ENCODE peak calls at places on chromosomes 3 and 15, in five cellular contexts. One of them, this sample, is unnamed.

GRCh38 chr15:32979710-32980109 is 214.8 kb downstream of the FMN1 start:
- DNase-seq in mammary epithelial cell: peak
- DNase-seq in activated gamma-delta T cell: no peak
- DNase-seq in KG1: no peak
- DNase-seq in nephron progenitor cell: no peak
- DNase-seq in this sample: peak

GRCh38 chr3:136463170-136463569 is 213.0 kb downstream of the PCCB start:
- DNase-seq in mammary epithelial cell: no peak
- DNase-seq in activated gamma-delta T cell: no peak
- DNase-seq in KG1: no peak
- DNase-seq in nephron progenitor cell: no peak
- DNase-seq in this sample: no peak

GRCh38 chr15:92580933-92581445 is 74.6 kb downstream of the FAM174B start:
- DNase-seq in mammary epithelial cell: no peak
- DNase-seq in activated gamma-delta T cell: no peak
- DNase-seq in KG1: no peak
- DNase-seq in nephron progenitor cell: no peak
- DNase-seq in this sample: no peak

GRCh38 chr3:45644467-45645201 is 44.6 kb upstream of the SACM1L start:
- DNase-seq in mammary epithelial cell: peak
- DNase-seq in activated gamma-delta T cell: no peak
- DNase-seq in KG1: no peak
- DNase-seq in nephron progenitor cell: no peak
- DNase-seq in this sample: peak

GRCh38 chr15:79432345-79433311 is 492 bp downstream of the MINAR1 start:
- DNase-seq in mammary epithelial cell: peak
- DNase-seq in activated gamma-delta T cell: no peak
- DNase-seq in KG1: no peak
- DNase-seq in nephron progenitor cell: peak
- DNase-seq in this sample: no peak

GRCh38 chr15:39438260-39438659 is 142.6 kb upstream of the THBS1 start:
- DNase-seq in mammary epithelial cell: no peak
- DNase-seq in activated gamma-delta T cell: no peak
- DNase-seq in KG1: no peak
- DNase-seq in nephron progenitor cell: no peak
- DNase-seq in this sample: no peak

GRCh38 chr3:148957586-148957985 is 33.8 kb upstream of the GYG1 start:
- DNase-seq in mammary epithelial cell: no peak
- DNase-seq in activated gamma-delta T cell: no peak
- DNase-seq in KG1: no peak
- DNase-seq in nephron progenitor cell: no peak
- DNase-seq in this sample: peak

GRCh38 chr15:74543583-74543982 is 2.6 kb downstream of the ARID3B start:
- DNase-seq in mammary epithelial cell: no peak
- DNase-seq in activated gamma-delta T cell: no peak
- DNase-seq in KG1: no peak
- DNase-seq in nephron progenitor cell: no peak
- DNase-seq in this sample: no peak

GRCh38 chr3:138367912-138368311 is 19.5 kb downstream of the MRAS start:
- DNase-seq in mammary epithelial cell: no peak
- DNase-seq in activated gamma-delta T cell: no peak
- DNase-seq in KG1: no peak
- DNase-seq in nephron progenitor cell: no peak
- DNase-seq in this sample: no peak

GRCh38 chr15:57251308-57251707 is 125.0 kb upstream of the CGNL1 start:
- DNase-seq in mammary epithelial cell: no peak
- DNase-seq in activated gamma-delta T cell: no peak
- DNase-seq in KG1: no peak
- DNase-seq in nephron progenitor cell: no peak
- DNase-seq in this sample: no peak

GRCh38 chr3:111852540-111852939 is 6.5 kb upstream of the PHLDB2 start:
- DNase-seq in mammary epithelial cell: no peak
- DNase-seq in activated gamma-delta T cell: no peak
- DNase-seq in KG1: no peak
- DNase-seq in nephron progenitor cell: no peak
- DNase-seq in this sample: no peak

This sample was measured in H4.